ENCODE peak calls at places on chromosome 14, in ten cellular contexts. C is lower lobe of right lung, O is lung, L is H9, G is sigmoid colon, J is fibroblast of the aortic adventitia, U is stomach, B is progenitor cell of endocrine pancreas, D is suprapubic skin, I is breast epithelium. M is an unnamed sample.

GRCh38 chr14:91780452-91780851 is 48.6 kb upstream of the CATSPERB start:
- DNase-seq in C (no peak), O (no peak), L (no peak), G (no peak), J (no peak), U (no peak), B (no peak), D (no peak), I (no peak), M (no peak)

GRCh38 chr14:73237219-73237785 is at the start of gene PAPLN:
- DNase-seq in C (no peak), O (no peak), L (no peak), G (peak), J (no peak), U (no peak), B (no peak), D (no peak), I (peak), M (no peak)

GRCh38 chr14:54866588-54866987 is 36.0 kb downstream of the GCH1 start:
- DNase-seq in C (no peak), O (no peak), L (no peak), G (no peak), J (no peak), U (no peak), B (no peak), D (no peak), I (no peak), M (no peak)

GRCh38 chr14:81589381-81590065 is 55.9 kb upstream of the SEL1L start:
- DNase-seq in C (no peak), O (no peak), L (no peak), G (no peak), J (no peak), U (no peak), B (no peak), D (no peak), I (no peak), M (no peak)

GRCh38 chr14:71466251-71466650 is 466.0 kb upstream of the RGS6 start:
- DNase-seq in C (no peak), O (no peak), L (no peak), G (no peak), J (no peak), U (no peak), B (no peak), D (no peak), I (no peak), M (no peak)

GRCh38 chr14:57199911-57200310 is 68.8 kb downstream of the EXOC5 start:
- DNase-seq in C (no peak), O (no peak), L (no peak), G (no peak), J (peak), U (no peak), B (no peak), D (no peak), I (no peak), M (no peak)

GRCh38 chr14:27190286-27190685 is 592.5 kb upstream of the NOVA1 start:
- DNase-seq in C (no peak), O (no peak), L (no peak), G (no peak), J (no peak), U (no peak), B (no peak), D (no peak), I (no peak), M (no peak)

GRCh38 chr14:105865904-105866840 is 339.8 kb downstream of the TMEM121 start:
- DNase-seq in C (no peak), O (no peak), L (no peak), G (peak), J (no peak), U (peak), B (peak), D (peak), I (no peak), M (no peak)

GRCh38 chr14:51337520-51337919 is 97.5 kb downstream of the TMX1 start:
- DNase-seq in C (no peak), O (no peak), L (no peak), G (no peak), J (no peak), U (no peak), B (no peak), D (no peak), I (peak), M (no peak)

GRCh38 chr14:68813318-68813838 is 20.5 kb upstream of the ZFP36L1 start:
- DNase-seq in C (no peak), O (no peak), L (no peak), G (no peak), J (no peak), U (no peak), B (no peak), D (peak), I (no peak), M (no peak)

DNA sequence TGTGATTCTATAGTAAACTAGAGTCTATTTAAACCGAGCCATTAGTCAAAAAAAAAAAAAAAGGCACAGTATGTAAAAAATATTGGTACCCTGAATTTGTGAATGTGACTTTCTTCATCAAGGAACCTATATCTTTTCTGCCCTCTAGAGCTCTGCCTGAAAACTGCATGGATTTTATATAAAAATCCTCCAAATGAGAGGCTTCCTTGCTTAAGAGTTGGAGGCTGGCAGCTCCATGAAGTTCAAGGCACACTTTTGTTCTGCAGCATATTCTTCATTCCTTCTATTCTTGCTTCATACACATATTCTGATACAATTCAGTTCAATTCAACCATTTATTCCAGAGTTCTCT is 23.1 kb upstream of the NKX2-8 start:
- DNase-seq in C (no peak), O (no peak), L (no peak), G (no peak), J (peak), U (no peak), B (no peak), D (no peak), I (no peak), M (no peak)
- TF ChIP-seq CTCF in C (no peak), O (no peak), L (peak), G (no peak), J (peak), U (no peak), B (no peak), D (no peak), I (no peak), M (no peak)

GRCh38 chr14:78142994-78143393 is 27.2 kb upstream of the NRXN3 start:
- DNase-seq in C (no peak), O (no peak), L (no peak), G (no peak), J (no peak), U (no peak), B (no peak), D (no peak), I (no peak), M (no peak)

GRCh38 chr14:78136695-78137094 is 33.5 kb upstream of the NRXN3 start:
- DNase-seq in C (no peak), O (no peak), L (no peak), G (no peak), J (no peak), U (no peak), B (no peak), D (no peak), I (no peak), M (no peak)

GRCh38 chr14:78143489-78144145 is 26.6 kb upstream of the NRXN3 start:
- DNase-seq in C (no peak), O (no peak), L (no peak), G (no peak), J (peak), U (no peak), B (no peak), D (no peak), I (no peak), M (no peak)

GRCh38 chr14:78141590-78141989 is 28.6 kb upstream of the NRXN3 start:
- DNase-seq in C (no peak), O (no peak), L (no peak), G (no peak), J (no peak), U (no peak), B (no peak), D (no peak), I (no peak), M (no peak)
- TF ChIP-seq CTCF in C (no peak), O (no peak), L (peak), G (no peak), J (no peak), U (no peak), B (no peak), D (no peak), I (no peak), M (no peak)

GRCh38 chr14:101591582-101591981 is 30.3 kb downstream of the DIO3 start:
- DNase-seq in C (no peak), O (no peak), L (no peak), G (no peak), J (no peak), U (peak), B (no peak), D (no peak), I (no peak), M (no peak)
- TF ChIP-seq CTCF in C (no peak), O (no peak), L (no peak), G (no peak), J (no peak), U (no peak), B (no peak), D (no peak), I (no peak), M (no peak)

GRCh38 chr14:36773136-36773540 is 111.5 kb downstream of the PAX9 start:
- DNase-seq in C (no peak), O (no peak), L (no peak), G (no peak), J (no peak), U (no peak), B (no peak), D (no peak), I (no peak), M (no peak)
- TF ChIP-seq CTCF in C (no peak), O (no peak), L (peak), G (no peak), J (no peak), U (no peak), B (no peak), D (no peak), I (no peak), M (no peak)

DNA sequence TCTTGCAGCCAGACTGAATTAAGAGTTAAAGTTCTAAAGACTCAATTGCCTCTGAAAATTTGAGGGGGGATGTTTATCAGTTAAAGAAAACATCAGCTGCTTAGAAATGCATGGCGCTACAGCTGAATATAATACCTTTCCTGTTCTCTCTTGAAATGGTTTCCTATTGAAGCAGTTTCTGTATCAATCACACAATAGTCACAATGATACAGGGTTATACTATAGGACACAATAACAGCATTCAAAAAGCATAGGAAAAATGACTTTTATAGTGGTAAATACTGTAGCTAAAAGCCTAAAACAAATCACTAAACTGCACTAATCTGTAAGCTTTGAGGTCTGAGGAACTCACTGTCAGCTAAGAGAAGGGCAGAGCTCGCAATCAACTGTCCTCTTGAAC is 15.2 kb downstream of the MDGA2 start:
- DNase-seq in C (no peak), O (no peak), L (no peak), G (no peak), J (no peak), U (no peak), B (no peak), D (no peak), I (no peak), M (no peak)
- TF ChIP-seq CTCF in C (no peak), O (no peak), L (no peak), G (no peak), J (no peak), U (no peak), B (no peak), D (no peak), I (no peak), M (no peak)

DNA sequence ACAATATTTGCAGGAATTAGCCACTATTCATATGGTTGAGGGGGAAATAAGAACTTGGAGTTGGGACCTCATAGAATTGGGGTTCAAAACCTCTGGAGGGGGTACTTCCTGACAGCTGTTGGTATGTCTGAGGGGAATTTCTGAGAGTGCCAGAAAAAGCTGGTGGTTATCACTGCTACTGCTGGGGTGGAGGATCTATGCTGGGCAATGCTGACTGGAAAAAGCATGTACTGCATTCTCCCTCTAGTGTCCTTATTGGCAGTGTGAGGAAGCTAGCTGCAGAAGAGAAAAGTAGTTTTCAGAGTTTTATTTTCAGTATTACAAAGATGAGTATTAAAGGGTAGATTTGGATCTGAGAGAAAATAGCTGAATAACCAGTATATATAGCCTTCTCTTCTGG is 88.8 kb downstream of the FUT8 start:
- DNase-seq in C (no peak), O (no peak), L (no peak), G (no peak), J (no peak), U (no peak), B (no peak), D (no peak), I (no peak), M (no peak)
- TF ChIP-seq CTCF in C (no peak), O (no peak), L (peak), G (no peak), J (peak), U (no peak), B (no peak), D (no peak), I (no peak), M (no peak)

DNA sequence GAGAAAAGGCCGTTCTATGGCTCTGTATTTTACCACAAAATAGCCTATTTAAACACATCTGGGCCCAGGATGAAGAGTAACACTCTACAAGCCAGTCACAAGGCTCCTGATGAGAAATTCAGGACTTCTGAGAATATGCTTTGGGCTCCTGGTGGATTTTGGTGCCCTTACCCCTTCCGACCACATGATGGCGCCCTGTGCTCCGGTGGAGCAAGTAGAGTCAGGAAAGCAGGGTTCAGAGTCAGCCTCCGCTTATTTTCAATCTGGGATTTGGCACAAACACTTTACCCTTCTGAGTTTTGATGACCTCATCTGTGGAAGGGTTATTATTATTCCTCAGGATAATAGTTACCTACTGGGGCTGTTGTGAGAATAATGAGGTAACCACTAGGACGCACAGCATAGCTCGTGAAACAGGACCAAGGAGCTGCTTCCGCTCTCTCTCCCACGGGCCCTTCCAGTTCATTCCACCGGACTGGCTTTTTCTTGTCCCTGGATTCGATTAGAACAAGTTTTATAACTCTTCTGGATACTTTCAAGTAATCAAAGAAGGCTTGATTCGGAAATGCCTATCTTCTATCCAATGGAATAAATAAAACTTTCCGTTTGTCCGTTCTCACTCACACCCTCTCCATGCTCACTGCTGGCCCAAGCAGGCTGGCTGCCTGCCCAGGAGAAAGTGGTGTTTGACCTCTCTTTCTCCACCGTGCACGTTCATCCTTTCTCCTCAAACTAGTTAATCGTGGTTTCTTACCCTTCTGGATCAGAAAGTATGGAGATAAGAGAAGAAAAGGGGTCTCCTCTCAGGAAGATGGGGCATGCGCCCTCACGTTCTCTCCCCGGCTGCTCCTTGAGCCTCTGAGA is 104.6 kb downstream of the GALC start:
- DNase-seq in C (no peak), O (no peak), L (peak), G (no peak), J (peak), U (no peak), B (no peak), D (no peak), I (no peak), M (no peak)
- TF ChIP-seq CTCF in C (peak), O (no peak), L (peak), G (no peak), J (peak), U (no peak), B (peak), D (no peak), I (no peak), M (no peak)